ENCODE peak calls at places on chromosomes 4 and X, in seven cellular contexts. L, I, Z, V, W, T and O are unnamed samples.
A peak's percentile ranks its signal among the peaks of the same experiment; 100 is the strongest.

GRCh38 chrX:2710496-2710895 is 19.4 kb downstream of the CD99 start:
- DNase-seq in W (no peak), T (peak; percentile 54), Z (no peak), L (no peak), V (no peak), I (no peak), O (no peak)

GRCh38 chr4:55395529-55396304 is at the start of gene TMEM165:
- DNase-seq in Z (peak; percentile 96), W (peak; percentile 95), I (no peak), L (peak; percentile 89), T (peak; percentile 95), V (peak; percentile 97), O (no peak)

GRCh38 chr4:145909331-145909730 is 29.3 kb downstream of the ZNF827 start:
- DNase-seq in Z (no peak), V (peak; percentile 85), W (peak; percentile 58), T (no peak), I (no peak), L (peak; percentile 49), O (no peak)

GRCh38 chr4:157204634-157205244 is 15.8 kb upstream of the GRIA2 start:
- DNase-seq in Z (peak; percentile 3), V (peak; percentile 76), W (peak; percentile 54), I (no peak), L (no peak), T (peak; percentile 31), O (no peak)

GRCh38 chr4:79823148-79823763 is 249.8 kb downstream of the ANTXR2 start:
- DNase-seq in L (no peak), W (no peak), V (no peak), I (no peak), T (peak; percentile 3), Z (peak; percentile 1), O (no peak)

GRCh38 chr4:55013431-55013955 is 111.9 kb downstream of the KDR start:
- DNase-seq in T (no peak), L (no peak), V (no peak), I (no peak), W (no peak), Z (no peak), O (no peak)

GRCh38 chrX:11757729-11758399 is at the start of gene MSL3:
- DNase-seq in Z (peak; percentile 84), V (peak; percentile 85), I (no peak), T (peak; percentile 81), W (peak; percentile 69), L (peak; percentile 44), O (no peak)

GRCh38 chr4:8675383-8675782 is 82.8 kb downstream of the CPZ start:
- DNase-seq in T (peak; percentile 74), L (no peak), I (no peak), V (peak; percentile 57), W (no peak), Z (no peak), O (no peak)

GRCh38 chrX:129649268-129650182 is 5.2 kb downstream of the APLN start:
- DNase-seq in V (no peak), T (no peak), W (no peak), Z (no peak), L (no peak), I (no peak), O (no peak)

GRCh38 chr4:40564815-40565505 is 64.7 kb downstream of the RBM47 start:
- DNase-seq in I (no peak), L (no peak), V (no peak), W (no peak), Z (no peak), T (no peak), O (no peak)

GRCh38 chr4:158811216-158811540 is 42.4 kb downstream of the FNIP2 start:
- DNase-seq in T (no peak), W (no peak), V (no peak), I (no peak), L (no peak), Z (no peak), O (no peak)

GRCh38 chr4:6524436-6524835 is 50.6 kb upstream of the MAN2B2 start:
- DNase-seq in W (no peak), T (no peak), L (no peak), V (no peak), I (no peak), Z (no peak), O (no peak)

GRCh38 chrX:117063224-117063623 is 600.4 kb upstream of the CT83 start:
- DNase-seq in W (no peak), V (no peak), Z (no peak), T (no peak), I (no peak), L (no peak), O (no peak)

GRCh38 chrX:72346306-72346949 is 40.7 kb upstream of the CITED1 start:
- DNase-seq in Z (no peak), L (no peak), W (no peak), T (no peak), V (no peak), I (no peak), O (no peak)

GRCh38 chrX:65668362-65669310 is 1.2 kb downstream of the MSN start:
- DNase-seq in I (peak; percentile 41), Z (peak; percentile 91), W (peak; percentile 25), V (peak; percentile 76), L (peak; percentile 34), T (peak; percentile 38), O (peak; percentile 69)

GRCh38 chr4:6749340-6750171 is 33.0 kb upstream of the KIAA0232 start:
- DNase-seq in L (no peak), V (peak; percentile 89), Z (peak; percentile 82), W (peak; percentile 69), T (peak; percentile 88), I (no peak), O (no peak)

DNA sequence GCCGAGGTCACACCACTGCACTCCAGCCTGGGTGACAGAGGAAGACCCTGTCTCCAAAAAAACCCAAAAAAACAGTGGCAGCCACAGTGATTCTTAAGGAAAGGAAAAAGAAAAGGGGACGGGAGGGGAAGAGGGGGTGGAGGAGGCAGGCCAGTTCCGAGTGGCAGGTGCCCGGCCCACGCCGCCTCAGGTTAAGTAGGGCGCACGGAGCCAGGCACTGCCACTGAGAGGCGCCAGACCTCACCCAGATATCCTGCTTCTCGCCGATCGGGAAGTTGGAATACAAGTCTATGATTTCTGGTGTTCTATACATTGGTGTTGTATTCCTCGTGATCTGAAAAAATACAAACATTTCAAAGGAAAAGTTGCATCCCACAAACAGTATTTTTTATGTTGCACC is 35.9 kb downstream of the GAK start:
- DNase-seq in I (no peak), T (no peak), V (no peak), L (no peak), Z (no peak), W (peak; percentile 1), O (no peak)
- TF ChIP-seq CTCF in I (no peak), T (no peak), V (peak; percentile 9), L (no peak), Z (no peak), W (no peak), O (no peak)

GRCh38 chrX:153984351-153985178 is 12.0 kb downstream of the TMEM187 start:
- DNase-seq in T (no peak), L (no peak), V (no peak), I (no peak), W (peak; percentile 72), Z (no peak), O (no peak)
- H3K4me3 ChIP-seq in T (no peak overlapping the region), L (no peak overlapping the region), V (no peak overlapping the region), I (no peak overlapping the region), W (no peak overlapping the region), Z (no peak overlapping the region), O (no peak overlapping the region)

GRCh38 chrX:49186125-49187027 is at the start of gene PRICKLE3:
- DNase-seq in V (peak; percentile 93), Z (peak; percentile 84), T (peak; percentile 84), W (peak; percentile 87), I (no peak), L (peak; percentile 56), O (no peak)
- TF ChIP-seq CTCF in V (peak; percentile 51), Z (peak; percentile 8), T (peak; percentile 32), W (no peak), I (peak; percentile 39), L (peak; percentile 52), O (peak; percentile 14)

DNA sequence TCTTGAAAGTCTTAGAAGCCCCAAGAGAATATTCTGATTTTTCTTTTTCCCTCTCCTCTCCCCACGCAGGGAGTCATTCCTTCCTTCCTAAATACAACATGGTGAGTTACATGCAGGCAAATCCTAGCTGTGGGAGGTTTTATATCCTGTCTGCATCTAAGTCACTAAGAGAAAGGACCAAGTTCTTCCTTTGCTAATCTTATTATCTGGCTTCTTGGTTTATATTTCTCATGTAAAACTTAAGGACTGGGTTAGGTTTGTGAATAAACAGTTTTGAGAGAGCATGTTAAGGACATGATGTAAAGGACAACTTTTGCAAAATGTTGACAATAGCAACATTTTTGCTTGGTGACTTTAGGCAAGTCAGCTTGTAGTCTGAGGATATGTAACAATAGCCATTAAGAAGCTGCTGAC is 5.1 kb upstream of the CXCL9 start:
- DNase-seq in I (no peak), L (no peak), W (no peak), Z (peak; percentile 57), T (no peak), V (no peak), O (no peak)
- H3K4me3 ChIP-seq in I (no peak overlapping the region), L (no peak overlapping the region), W (no peak overlapping the region), Z (no peak overlapping the region), T (no peak overlapping the region), V (no peak overlapping the region), O (no peak overlapping the region)

GRCh38 chr4:133131829-133132485 is 17.1 kb upstream of the PCDH10 start:
- DNase-seq in L (no peak), T (no peak), Z (no peak), I (no peak), V (no peak), W (no peak), O (no peak)

GRCh38 chr4:133136833-133137232 is 12.3 kb upstream of the PCDH10 start:
- DNase-seq in W (no peak), I (no peak), Z (no peak), T (no peak), L (no peak), V (no peak), O (no peak)

DNA sequence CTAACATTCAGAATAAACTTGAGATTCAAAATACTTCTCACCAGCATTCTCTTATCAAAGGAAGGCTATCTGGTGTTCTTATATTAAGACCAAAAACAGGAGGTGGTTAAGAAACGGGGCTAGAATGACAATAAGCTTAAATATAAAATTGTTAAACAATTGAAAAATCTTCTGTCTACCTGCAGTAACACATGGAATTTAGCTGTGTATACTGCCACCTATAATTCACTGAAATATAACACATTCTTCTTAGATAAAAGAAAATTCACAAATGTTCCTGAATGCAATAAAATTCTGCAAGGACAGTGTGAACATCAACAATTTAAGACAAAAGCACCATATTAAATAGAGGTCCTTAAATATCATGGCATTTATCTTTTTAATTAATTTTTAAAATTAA is 11.5 kb upstream of the PCDH10 start:
- DNase-seq in W (no peak), I (no peak), L (no peak), Z (no peak), V (no peak), T (no peak), O (no peak)
- TF ChIP-seq CTCF in W (no peak), I (no peak), L (peak; percentile 53), Z (no peak), V (no peak), T (peak; percentile 14), O (no peak)

DNA sequence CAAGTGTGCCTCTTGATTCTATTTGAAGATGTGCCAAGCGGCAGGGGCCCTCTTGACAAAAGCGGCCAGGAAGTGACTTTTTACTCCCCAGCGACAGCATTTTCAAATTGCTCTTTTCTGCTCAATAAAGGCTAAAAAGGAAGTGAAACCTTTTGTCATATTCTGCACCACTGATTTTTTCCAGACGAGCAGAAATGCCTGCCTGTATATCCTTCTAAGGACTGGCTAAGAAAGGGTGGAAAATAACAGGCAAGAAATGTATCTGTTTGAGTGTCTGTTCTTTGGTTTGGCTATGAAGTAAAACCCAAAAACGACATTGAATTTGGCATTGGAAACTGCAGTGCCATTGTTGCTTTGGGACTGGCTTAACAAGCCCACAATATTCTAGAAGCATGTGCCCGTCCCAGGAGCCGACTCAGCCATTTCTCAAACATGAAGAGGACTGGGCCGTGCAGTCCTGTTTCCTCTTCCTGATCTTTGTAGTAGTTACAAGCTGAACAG is 25.5 kb downstream of the TMSB4X start:
- DNase-seq in V (no peak), Z (no peak), W (no peak), I (no peak), T (no peak), L (no peak), O (no peak)
- H3K4me3 ChIP-seq in V (no peak overlapping the region), Z (no peak overlapping the region), W (no peak overlapping the region), I (no peak overlapping the region), T (no peak overlapping the region), L (no peak overlapping the region), O (no peak overlapping the region)